ENCODE peak calls at places on chromosomes 16 and 17, in eight cellular contexts. I, C, B, X, E, V, F and P are unnamed samples.

GRCh38 chr16:1645914-1646525 is 32.1 kb upstream of the JPT2 start:
- DNase-seq in I (peak; percentile 88), C (no peak), B (no peak), X (peak; percentile 29), E (peak; percentile 34), V (no peak), F (no peak), P (no peak)

GRCh38 chr17:18069101-18069500 is 18.6 kb upstream of the DRG2 start:
- DNase-seq in I (no peak), C (no peak), B (no peak), X (no peak), E (no peak), V (no peak), F (no peak), P (no peak)

GRCh38 chr16:31010539-31010938 is at the start of gene STX1B:
- DNase-seq in I (peak; percentile 90), C (peak; percentile 40), B (peak; percentile 77), X (no peak), E (no peak), V (peak; percentile 42), F (no peak), P (peak; percentile 55)

GRCh38 chr16:88406096-88407041 is 23.6 kb downstream of the ZNF469 start:
- DNase-seq in I (no peak), C (no peak), B (no peak), X (no peak), E (no peak), V (no peak), F (no peak), P (no peak)

GRCh38 chr17:16417896-16418683 is 2.7 kb downstream of the TRPV2 start:
- DNase-seq in I (peak; percentile 61), C (no peak), B (no peak), X (no peak), E (no peak), V (no peak), F (no peak), P (no peak)

GRCh38 chr16:79697562-79698112 is 97.1 kb upstream of the MAF start:
- DNase-seq in I (no peak), C (no peak), B (no peak), X (no peak), E (no peak), V (no peak), F (no peak), P (no peak)

GRCh38 chr17:77428901-77429734 is 288.3 kb downstream of the SEC14L1 start:
- DNase-seq in I (no peak), C (no peak), B (no peak), X (no peak), E (no peak), V (no peak), F (no peak), P (no peak)

GRCh38 chr16:2429771-2430663 is 770 bp downstream of the CCNF start:
- DNase-seq in I (peak; percentile 56), C (no peak), B (peak; percentile 36), X (no peak), E (peak; percentile 21), V (no peak), F (peak; percentile 71), P (no peak)

GRCh38 chr17:2468270-2468669 is 43.4 kb downstream of the METTL16 start:
- DNase-seq in I (no peak), C (no peak), B (no peak), X (no peak), E (no peak), V (no peak), F (no peak), P (no peak)

GRCh38 chr17:82457790-82458129 is 781 bp upstream of the NARF start:
- DNase-seq in I (no peak), C (no peak), B (no peak), X (no peak), E (no peak), V (no peak), F (no peak), P (no peak)

GRCh38 chr17:48636177-48637018 is 10.2 kb upstream of the HOXB9 start:
- DNase-seq in I (peak; percentile 100), C (peak; percentile 54), B (peak; percentile 93), X (no peak), E (no peak), V (peak; percentile 86), F (peak; percentile 96), P (peak; percentile 96)

GRCh38 chr17:16443390-16444257 is 28.3 kb downstream of the TRPV2 start:
- DNase-seq in I (peak; percentile 85), C (no peak), B (no peak), X (no peak), E (no peak), V (no peak), F (no peak), P (no peak)

GRCh38 chr16:75064403-75065148 is 52.0 kb downstream of the LDHD start:
- DNase-seq in I (no peak), C (no peak), B (no peak), X (no peak), E (no peak), V (no peak), F (no peak), P (no peak)

GRCh38 chr16:35146723-35147458 is 1687.5 kb downstream of the TP53TG3F start:
- DNase-seq in I (no peak), C (no peak), B (no peak), X (no peak), E (no peak), V (no peak), F (no peak), P (no peak)

GRCh38 chr16:17105239-17105721 is 365.5 kb downstream of the XYLT1 start:
- DNase-seq in I (no peak), C (no peak), B (no peak), X (no peak), E (no peak), V (no peak), F (no peak), P (no peak)

GRCh38 chr17:57707892-57708291 is 37.2 kb downstream of the CCDC182 start:
- DNase-seq in I (peak; percentile 88), C (no peak), B (peak; percentile 53), X (no peak), E (no peak), V (no peak), F (no peak), P (no peak)

GRCh38 chr17:40062347-40063033 is at the start of gene THRA:
- DNase-seq in I (peak; percentile 89), C (peak; percentile 53), B (peak; percentile 85), X (no peak), E (peak; percentile 72), V (peak; percentile 66), F (peak; percentile 72), P (peak; percentile 52)
- TF ChIP-seq CTCF in I (no peak), C (no peak), B (no peak), X (no peak), E (peak; percentile 73), V (no peak), F (no peak), P (no peak)

GRCh38 chr16:67237396-67238277 is 9.6 kb downstream of the FHOD1 start:
- DNase-seq in I (no peak), C (no peak), B (no peak), X (no peak), E (no peak), V (no peak), F (no peak), P (no peak)

GRCh38 chr16:67238278-67238575 is 9.1 kb downstream of the FHOD1 start:
- DNase-seq in I (peak; percentile 35), C (no peak), B (no peak), X (no peak), E (no peak), V (no peak), F (no peak), P (no peak)

GRCh38 chr16:67235816-67236547 is 9.1 kb downstream of the TMEM208 start:
- DNase-seq in I (peak; percentile 33), C (peak; percentile 41), B (no peak), X (no peak), E (no peak), V (no peak), F (no peak), P (no peak)

GRCh38 chr16:67238806-67239470 is 8.3 kb downstream of the FHOD1 start:
- DNase-seq in I (no peak), C (no peak), B (no peak), X (no peak), E (no peak), V (no peak), F (no peak), P (no peak)

GRCh38 chr16:67236551-67237395 is 9.8 kb downstream of the TMEM208 start:
- DNase-seq in I (peak; percentile 98), C (peak; percentile 69), B (peak; percentile 32), X (peak; percentile 39), E (peak; percentile 88), V (no peak), F (peak; percentile 36), P (peak; percentile 42)
- TF ChIP-seq CTCF in I (no peak), C (no peak), B (no peak), X (no peak), E (no peak), V (no peak), F (no peak), P (no peak)

GRCh38 chr17:34443832-34444469 is 80.9 kb upstream of the CCL1 start:
- DNase-seq in I (peak; percentile 89), C (no peak), B (peak; percentile 21), X (no peak), E (peak; percentile 14), V (no peak), F (peak; percentile 66), P (peak; percentile 14)
- TF ChIP-seq CTCF in I (peak; percentile 81), C (no peak), B (no peak), X (no peak), E (no peak), V (no peak), F (peak; percentile 81), P (peak; percentile 47)

GRCh38 chr17:65093930-65094329 is 37.4 kb upstream of the GNA13 start:
- DNase-seq in I (peak; percentile 55), C (no peak), B (no peak), X (no peak), E (no peak), V (no peak), F (no peak), P (no peak)
- TF ChIP-seq CTCF in I (peak; percentile 66), C (no peak), B (no peak), X (peak; percentile 50), E (no peak), V (no peak), F (no peak), P (peak; percentile 29)

DNA sequence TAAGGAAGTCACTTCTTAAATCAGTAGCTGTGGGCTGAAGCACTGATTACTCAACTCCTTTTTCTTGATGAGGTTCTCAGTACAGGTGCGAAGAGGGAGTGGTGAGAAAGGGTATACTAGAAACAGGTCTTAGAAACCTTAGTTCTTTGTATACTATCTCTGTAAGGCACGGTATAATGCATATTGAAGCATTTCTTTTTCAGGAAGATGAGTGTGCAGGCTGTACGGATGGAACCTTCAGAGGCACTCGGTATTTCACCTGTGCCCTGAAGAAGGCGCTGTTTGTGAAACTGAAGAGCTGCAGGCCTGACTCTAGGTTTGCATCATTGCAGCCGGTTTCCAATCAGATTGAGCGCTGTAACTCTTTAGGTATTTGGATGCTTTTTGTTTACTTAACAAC is 39.2 kb downstream of the CYLD start:
- DNase-seq in I (peak; percentile 68), C (no peak), B (no peak), X (no peak), E (no peak), V (no peak), F (no peak), P (no peak)
- TF ChIP-seq CTCF in I (peak; percentile 77), C (peak; percentile 32), B (no peak), X (peak; percentile 42), E (no peak), V (no peak), F (no peak), P (peak; percentile 23)